ENCODE peak calls at places on chromosomes 1 and 21, in four cellular contexts. J is hepatic stellate cell; E is naive thymus-derived CD8-positive, alpha-beta T cell; Z is activated T-cell treated with anti-CD3 and anti-CD28 coated beads, Interleukin-2, amount 50 U/mL, for 72 hours. U is an unnamed sample.

GRCh38 chr21:42118121-42118795 is 47.1 kb downstream of the UMODL1 start:
- DNase-seq in E (no peak), J (no peak), Z (no peak), U (no peak)

GRCh38 chr1:186722711-186723309 is 42.6 kb upstream of the PTGS2 start:
- DNase-seq in J (peak), Z (peak), E (no peak), U (peak)

GRCh38 chr1:216626394-216627067 is 96.7 kb downstream of the ESRRG start:
- DNase-seq in E (no peak), J (no peak), Z (no peak), U (no peak)

GRCh38 chr1:8337776-8338525 is 20.0 kb downstream of the SLC45A1 start:
- DNase-seq in E (no peak), J (no peak), Z (no peak), U (no peak)

GRCh38 chr1:25062621-25063255 is 132.7 kb upstream of the RUNX3 start:
- DNase-seq in Z (no peak), J (no peak), E (no peak), U (no peak)

GRCh38 chr1:156704930-156705320 is 458 bp downstream of the CRABP2 start:
- DNase-seq in J (peak), Z (peak), E (no peak), U (no peak)

GRCh38 chr1:167904641-167905040 is 9.3 kb downstream of the ADCY10 start:
- DNase-seq in J (peak), E (no peak), Z (no peak), U (no peak)

GRCh38 chr1:187921426-187921825 is 1092.7 kb downstream of the PLA2G4A start:
- DNase-seq in Z (no peak), J (no peak), E (no peak), U (no peak)

GRCh38 chr1:65423884-65424655 is 3.6 kb downstream of the LEPR start:
- DNase-seq in J (peak), Z (peak), E (no peak), U (no peak)

GRCh38 chr1:11749203-11749689 is 12.7 kb upstream of the C1orf167 start:
- DNase-seq in J (peak), E (peak), Z (peak), U (peak)

GRCh38 chr1:204075116-204075636 is 2.3 kb downstream of the SOX13 start:
- DNase-seq in J (no peak), Z (no peak), E (no peak), U (no peak)

GRCh38 chr1:209569445-209570207 is 13.9 kb upstream of the CAMK1G start:
- DNase-seq in E (peak), Z (peak), J (peak), U (peak)